ENCODE peak calls at places on chromosomes 2 and 18, in eight cellular contexts. One of them, this sample, is unnamed.
A peak's percentile ranks its signal among the peaks of the same experiment; 100 is the strongest.

GRCh38 chr2:127508025-127508620 is 18.2 kb downstream of the IWS1 start:
- DNase-seq in IMR-90: peak; percentile 42
- DNase-seq in uterus: no peak
- DNase-seq in H54: no peak
- DNase-seq in stomach: no peak
- DNase-seq in K562: no peak
- DNase-seq in adrenal gland: no peak
- DNase-seq in NB4: no peak
- DNase-seq in this sample: no peak

GRCh38 chr18:11666176-11666575 is 22.9 kb upstream of the GNAL start:
- DNase-seq in IMR-90: no peak
- DNase-seq in uterus: no peak
- DNase-seq in H54: no peak
- DNase-seq in stomach: no peak
- DNase-seq in K562: no peak
- DNase-seq in adrenal gland: no peak
- DNase-seq in NB4: no peak
- DNase-seq in this sample: no peak

GRCh38 chr2:27799646-27800010 is 28.1 kb downstream of the MRPL33 start:
- DNase-seq in IMR-90: no peak
- DNase-seq in uterus: no peak
- DNase-seq in H54: peak; percentile 34
- DNase-seq in stomach: no peak
- DNase-seq in K562: no peak
- DNase-seq in adrenal gland: no peak
- DNase-seq in NB4: no peak
- DNase-seq in this sample: no peak

GRCh38 chr2:75022516-75022915 is 64.1 kb downstream of the POLE4 start:
- DNase-seq in IMR-90: peak; percentile 72
- DNase-seq in uterus: no peak
- DNase-seq in H54: no peak
- DNase-seq in stomach: no peak
- DNase-seq in K562: no peak
- DNase-seq in adrenal gland: no peak
- DNase-seq in NB4: no peak
- DNase-seq in this sample: no peak

GRCh38 chr18:56245856-56246575 is 392.4 kb downstream of the TXNL1 start:
- DNase-seq in IMR-90: peak; percentile 80
- DNase-seq in uterus: no peak
- DNase-seq in H54: no peak
- DNase-seq in stomach: no peak
- DNase-seq in K562: no peak
- DNase-seq in adrenal gland: no peak
- DNase-seq in NB4: no peak
- DNase-seq in this sample: no peak

GRCh38 chr18:6382968-6383367 is 31.7 kb downstream of the L3MBTL4 start:
- DNase-seq in IMR-90: no peak
- DNase-seq in uterus: no peak
- DNase-seq in H54: no peak
- DNase-seq in stomach: no peak
- DNase-seq in K562: no peak
- DNase-seq in adrenal gland: no peak
- DNase-seq in NB4: no peak
- DNase-seq in this sample: no peak

GRCh38 chr18:26088482-26088881 is 1.9 kb downstream of the SS18 start:
- DNase-seq in IMR-90: no peak
- DNase-seq in uterus: no peak
- DNase-seq in H54: no peak
- DNase-seq in stomach: no peak
- DNase-seq in K562: peak; percentile 41
- DNase-seq in adrenal gland: no peak
- DNase-seq in NB4: peak; percentile 26
- DNase-seq in this sample: peak; percentile 72

GRCh38 chr18:38611036-38611964 is 1045.7 kb upstream of the CELF4 start:
- DNase-seq in IMR-90: no peak
- DNase-seq in uterus: no peak
- DNase-seq in H54: no peak
- DNase-seq in stomach: no peak
- DNase-seq in K562: no peak
- DNase-seq in adrenal gland: no peak
- DNase-seq in NB4: peak; percentile 1
- DNase-seq in this sample: no peak

GRCh38 chr2:148577845-148578492 is 66.6 kb upstream of the EPC2 start:
- DNase-seq in IMR-90: no peak
- DNase-seq in uterus: no peak
- DNase-seq in H54: no peak
- DNase-seq in stomach: no peak
- DNase-seq in K562: no peak
- DNase-seq in adrenal gland: no peak
- DNase-seq in NB4: no peak
- DNase-seq in this sample: no peak

GRCh38 chr18:77141401-77142118 is 9.0 kb upstream of the MBP start:
- DNase-seq in IMR-90: no peak
- DNase-seq in uterus: no peak
- DNase-seq in H54: no peak
- DNase-seq in stomach: no peak
- DNase-seq in K562: no peak
- DNase-seq in adrenal gland: no peak
- DNase-seq in NB4: no peak
- DNase-seq in this sample: peak; percentile 24

GRCh38 chr2:37786153-37786809 is 114.8 kb upstream of the CDC42EP3 start:
- DNase-seq in IMR-90: no peak
- DNase-seq in uterus: no peak
- DNase-seq in H54: no peak
- DNase-seq in stomach: no peak
- DNase-seq in K562: no peak
- DNase-seq in adrenal gland: no peak
- DNase-seq in NB4: no peak
- DNase-seq in this sample: no peak

GRCh38 chr2:180122874-180123273 is 115.8 kb upstream of the CWC22 start:
- DNase-seq in IMR-90: peak; percentile 62
- DNase-seq in uterus: no peak
- DNase-seq in H54: no peak
- DNase-seq in stomach: no peak
- DNase-seq in K562: no peak
- DNase-seq in adrenal gland: no peak
- DNase-seq in NB4: no peak
- DNase-seq in this sample: no peak

GRCh38 chr2:38794235-38794946 is 16.4 kb downstream of the GEMIN6 start:
- DNase-seq in IMR-90: no peak
- DNase-seq in uterus: no peak
- DNase-seq in H54: no peak
- DNase-seq in stomach: no peak
- DNase-seq in K562: no peak
- DNase-seq in adrenal gland: no peak
- DNase-seq in NB4: no peak
- DNase-seq in this sample: no peak

GRCh38 chr18:33470229-33470628 is 29.7 kb upstream of the CCDC178 start:
- DNase-seq in IMR-90: no peak
- DNase-seq in uterus: no peak
- DNase-seq in H54: no peak
- DNase-seq in stomach: no peak
- DNase-seq in K562: no peak
- DNase-seq in adrenal gland: no peak
- DNase-seq in NB4: no peak
- DNase-seq in this sample: no peak

GRCh38 chr2:104528101-104528500 is 325.8 kb upstream of the POU3F3 start:
- DNase-seq in IMR-90: no peak
- DNase-seq in uterus: no peak
- DNase-seq in H54: no peak
- DNase-seq in stomach: no peak
- DNase-seq in K562: no peak
- DNase-seq in adrenal gland: no peak
- DNase-seq in NB4: no peak
- DNase-seq in this sample: no peak

GRCh38 chr2:88196490-88197087 is 26.4 kb downstream of the THNSL2 start:
- DNase-seq in IMR-90: no peak
- DNase-seq in uterus: no peak
- DNase-seq in H54: no peak
- DNase-seq in stomach: no peak
- DNase-seq in K562: no peak
- DNase-seq in adrenal gland: no peak
- DNase-seq in NB4: no peak
- DNase-seq in this sample: no peak

GRCh38 chr2:64227603-64228125 is 83.4 kb upstream of the PELI1 start:
- DNase-seq in IMR-90: no peak
- DNase-seq in uterus: no peak
- DNase-seq in H54: no peak
- DNase-seq in stomach: no peak
- DNase-seq in K562: no peak
- DNase-seq in adrenal gland: no peak
- DNase-seq in NB4: no peak
- DNase-seq in this sample: no peak

GRCh38 chr2:239833728-239834109 is 191.4 kb downstream of the NDUFA10 start:
- DNase-seq in IMR-90: no peak
- DNase-seq in uterus: no peak
- DNase-seq in H54: no peak
- DNase-seq in stomach: peak; percentile 17
- DNase-seq in K562: no peak
- DNase-seq in adrenal gland: no peak
- DNase-seq in NB4: no peak
- DNase-seq in this sample: no peak

GRCh38 chr2:95215018-95215612 is 7.8 kb downstream of the ZNF892 start:
- DNase-seq in IMR-90: no peak
- DNase-seq in uterus: no peak
- DNase-seq in H54: no peak
- DNase-seq in stomach: no peak
- DNase-seq in K562: no peak
- DNase-seq in adrenal gland: no peak
- DNase-seq in NB4: no peak
- DNase-seq in this sample: no peak

GRCh38 chr2:197246405-197246804 is 64.2 kb downstream of the ANKRD44 start:
- DNase-seq in IMR-90: no peak
- DNase-seq in uterus: no peak
- DNase-seq in H54: no peak
- DNase-seq in stomach: no peak
- DNase-seq in K562: no peak
- DNase-seq in adrenal gland: no peak
- DNase-seq in NB4: no peak
- DNase-seq in this sample: no peak
- TF ChIP-seq POLR2A in IMR-90: no peak
- TF ChIP-seq POLR2A in uterus: no peak
- TF ChIP-seq POLR2A in H54: no peak
- TF ChIP-seq POLR2A in stomach: no peak
- TF ChIP-seq POLR2A in K562: no peak
- TF ChIP-seq POLR2A in adrenal gland: no peak
- TF ChIP-seq POLR2A in NB4: no peak
- TF ChIP-seq POLR2A in this sample: no peak

DNA sequence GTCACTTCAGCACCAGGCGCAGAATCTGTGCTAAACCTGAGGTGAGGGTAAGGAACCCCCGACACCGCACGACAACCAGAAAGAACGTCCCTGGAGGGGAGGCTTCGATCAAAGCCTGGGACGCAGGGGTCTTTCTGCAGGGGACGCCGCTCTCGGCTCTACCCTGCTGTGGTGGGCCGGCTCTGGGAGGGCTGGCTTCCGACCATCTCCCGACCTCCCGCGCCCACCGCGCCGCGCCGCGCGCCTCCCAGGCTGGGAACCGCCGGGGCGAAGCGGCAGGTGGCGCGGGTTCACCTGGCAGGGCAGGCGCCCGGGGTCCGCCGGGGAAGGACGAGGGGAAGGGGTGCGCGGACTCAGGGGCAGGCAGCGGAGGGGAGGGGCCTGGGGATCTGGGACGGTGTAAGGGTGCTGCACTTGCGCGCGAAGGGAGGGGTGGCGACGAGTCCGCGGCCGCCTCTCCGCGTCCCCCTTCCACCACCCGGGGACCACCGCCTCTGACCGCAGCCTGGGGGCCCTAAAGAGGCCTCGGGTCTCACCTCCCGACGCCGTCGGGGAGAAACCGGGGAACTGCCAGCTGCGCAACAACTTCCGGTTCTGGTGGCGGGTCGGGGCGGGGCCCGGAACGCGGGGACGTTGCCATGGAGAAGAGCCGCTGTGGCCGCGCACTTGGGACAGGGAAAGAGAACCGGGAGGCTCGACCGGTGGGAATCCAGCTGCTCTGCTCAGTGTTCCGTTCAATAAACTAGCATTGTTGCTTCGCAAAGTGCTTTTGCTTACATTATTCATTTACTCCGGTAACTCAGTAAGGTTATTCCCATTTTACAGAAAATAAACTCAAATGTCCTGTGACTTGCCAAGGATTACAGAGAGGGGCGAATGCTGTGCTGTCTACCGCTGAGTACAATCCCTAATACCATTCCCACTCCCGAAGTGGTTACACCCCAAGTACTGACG is at the start of gene ZNF396:
- DNase-seq in IMR-90: peak; percentile 27
- DNase-seq in uterus: peak; percentile 68
- DNase-seq in H54: no peak
- DNase-seq in stomach: peak; percentile 86
- DNase-seq in K562: peak; percentile 87
- DNase-seq in adrenal gland: peak; percentile 83
- DNase-seq in NB4: peak; percentile 71
- DNase-seq in this sample: peak; percentile 84
- TF ChIP-seq POLR2A in IMR-90: no peak
- TF ChIP-seq POLR2A in uterus: no peak
- TF ChIP-seq POLR2A in H54: no peak
- TF ChIP-seq POLR2A in stomach: no peak
- TF ChIP-seq POLR2A in K562: peak; percentile 50
- TF ChIP-seq POLR2A in adrenal gland: peak; percentile 22
- TF ChIP-seq POLR2A in NB4: no peak
- TF ChIP-seq POLR2A in this sample: peak; percentile 34

DNA sequence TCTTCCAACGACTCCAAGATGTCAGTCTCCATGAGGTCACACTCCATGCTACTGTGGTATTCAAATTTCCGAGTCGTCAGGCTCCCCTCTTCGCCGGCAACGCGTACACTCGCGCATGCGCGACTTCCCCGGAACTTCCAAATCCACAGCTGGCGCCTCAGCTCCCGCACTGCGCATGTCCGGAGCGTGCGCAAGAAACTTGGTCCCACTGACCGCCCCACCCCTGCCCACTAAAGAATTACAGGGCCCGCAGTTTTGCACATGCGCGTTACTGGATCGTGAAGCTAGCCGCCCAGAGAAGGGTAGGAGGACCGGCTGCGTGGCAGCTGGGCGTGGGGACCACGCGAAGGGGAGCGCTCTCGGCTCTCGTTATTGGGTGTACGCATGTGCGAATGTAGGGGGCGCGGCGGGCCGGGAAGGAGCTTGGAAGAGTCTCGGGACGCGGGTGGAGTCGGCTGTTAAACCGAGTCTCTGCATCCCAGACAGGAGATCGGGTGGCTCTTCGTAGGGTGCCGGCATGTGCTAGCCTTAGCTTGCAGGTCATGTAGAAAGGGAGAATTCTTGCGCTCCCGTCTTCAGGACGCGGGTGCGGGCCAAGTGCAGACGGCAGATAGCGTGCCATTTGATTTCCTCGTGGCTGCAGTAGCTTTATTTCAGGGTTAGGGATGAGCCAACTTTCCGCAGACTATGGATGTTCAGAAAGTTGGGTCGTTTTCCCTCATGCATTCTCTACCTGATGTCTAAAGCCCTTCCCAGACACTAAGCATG is at the start of gene FAM98A:
- DNase-seq in IMR-90: peak; percentile 99
- DNase-seq in uterus: peak; percentile 99
- DNase-seq in H54: peak; percentile 87
- DNase-seq in stomach: peak; percentile 99
- DNase-seq in K562: peak; percentile 98
- DNase-seq in adrenal gland: peak; percentile 99
- DNase-seq in NB4: peak; percentile 99
- DNase-seq in this sample: peak; percentile 99
- TF ChIP-seq POLR2A in IMR-90: peak; percentile 69
- TF ChIP-seq POLR2A in uterus: peak; percentile 64
- TF ChIP-seq POLR2A in H54: peak; percentile 65
- TF ChIP-seq POLR2A in stomach: no peak
- TF ChIP-seq POLR2A in K562: peak; percentile 75
- TF ChIP-seq POLR2A in adrenal gland: peak; percentile 71
- TF ChIP-seq POLR2A in NB4: peak; percentile 61
- TF ChIP-seq POLR2A in this sample: peak; percentile 60

GRCh38 chr2:241501099-241501541 is 7.3 kb downstream of the STK25 start:
- DNase-seq in IMR-90: no peak
- DNase-seq in uterus: no peak
- DNase-seq in H54: no peak
- DNase-seq in stomach: no peak
- DNase-seq in K562: no peak
- DNase-seq in adrenal gland: no peak
- DNase-seq in NB4: no peak
- DNase-seq in this sample: no peak
- TF ChIP-seq POLR2A in IMR-90: no peak
- TF ChIP-seq POLR2A in uterus: no peak
- TF ChIP-seq POLR2A in H54: no peak
- TF ChIP-seq POLR2A in stomach: no peak
- TF ChIP-seq POLR2A in K562: no peak
- TF ChIP-seq POLR2A in adrenal gland: no peak
- TF ChIP-seq POLR2A in NB4: no peak
- TF ChIP-seq POLR2A in this sample: no peak

This sample was measured in erythroblast.